ENCODE peak calls at places on chromosomes 2 and 18, in five cellular contexts. T, F, H, I and N are unnamed samples.

GRCh38 chr2:12694990-12695774 is 21.6 kb upstream of the TRIB2 start:
- DNase-seq in F (no peak), H (no peak), I (no peak), T (no peak), N (no peak)

GRCh38 chr18:69757733-69758132 is 189.9 kb downstream of the CD226 start:
- DNase-seq in H (no peak), I (no peak), T (no peak), F (no peak), N (no peak)

GRCh38 chr2:203361922-203362321 is 33.7 kb downstream of the ABI2 start:
- DNase-seq in F (no peak), I (no peak), T (no peak), H (no peak), N (no peak)

GRCh38 chr2:189218236-189218635 is 38.7 kb upstream of the COL5A2 start:
- DNase-seq in I (peak; percentile 22), T (no peak), H (no peak), F (no peak), N (no peak)

GRCh38 chr2:219632758-219633101 is 5.3 kb downstream of the SLC4A3 start:
- DNase-seq in H (peak; percentile 41), T (no peak), I (no peak), F (no peak), N (no peak)

GRCh38 chr2:209380278-209380677 is 43.6 kb upstream of the MAP2 start:
- DNase-seq in T (no peak), F (no peak), H (no peak), I (no peak), N (no peak)

GRCh38 chr2:75548036-75548573 is 12.6 kb downstream of the EVA1A start:
- DNase-seq in F (no peak), T (no peak), H (no peak), I (no peak), N (peak; percentile 70)

GRCh38 chr2:184597996-184598312 is 375 bp upstream of the ZNF804A start:
- DNase-seq in H (no peak), F (no peak), T (no peak), I (no peak), N (no peak)

GRCh38 chr2:202377308-202377736 is 1.2 kb downstream of the BMPR2 start:
- DNase-seq in H (peak; percentile 64), T (peak; percentile 13), F (no peak), I (no peak), N (peak; percentile 85)

GRCh38 chr2:161420406-161421025 is 4.4 kb downstream of the TBR1 start:
- DNase-seq in I (no peak), T (no peak), F (no peak), H (no peak), N (no peak)

GRCh38 chr2:205925373-205926337 is 160.3 kb downstream of the INO80D start:
- DNase-seq in H (peak; percentile 87), F (peak; percentile 54), I (peak; percentile 85), T (no peak), N (peak; percentile 91)

GRCh38 chr2:96548558-96549465 is 12.3 kb downstream of the ARID5A start:
- DNase-seq in I (no peak), F (no peak), H (no peak), T (no peak), N (no peak)

GRCh38 chr18:45165871-45166270 is 449.4 kb upstream of the SLC14A2 start:
- DNase-seq in H (no peak), T (no peak), F (no peak), I (no peak), N (no peak)

GRCh38 chr2:132415256-132416079 is 1.1 kb upstream of the GPR39 start:
- DNase-seq in H (no peak), F (no peak), I (no peak), T (no peak), N (no peak)

GRCh38 chr18:59547691-59548182 is 149.5 kb downstream of the CCBE1 start:
- DNase-seq in H (peak; percentile 40), T (no peak), I (no peak), F (no peak), N (no peak)

GRCh38 chr18:71815305-71815704 is 728.8 kb downstream of the CBLN2 start:
- DNase-seq in F (no peak), T (no peak), H (no peak), I (no peak), N (no peak)

GRCh38 chr2:224263571-224264043 is 138.3 kb downstream of the FAM124B start:
- DNase-seq in I (no peak), H (no peak), T (no peak), F (no peak), N (no peak)

GRCh38 chr2:240986787-240987411 is 11.5 kb upstream of the SNED1 start:
- DNase-seq in F (no peak), H (peak; percentile 76), T (no peak), I (no peak), N (no peak)

GRCh38 chr18:74040459-74041332 is 106.9 kb downstream of the FBXO15 start:
- DNase-seq in I (no peak), F (peak; percentile 63), H (peak; percentile 39), T (no peak), N (no peak)

GRCh38 chr18:78494204-78494603 is 485.4 kb upstream of the SALL3 start:
- DNase-seq in F (no peak), I (no peak), T (no peak), H (no peak), N (no peak)

GRCh38 chr18:11251229-11251890 is 102.0 kb upstream of the PIEZO2 start:
- DNase-seq in F (no peak), I (no peak), H (no peak), T (no peak), N (no peak)

GRCh38 chr18:63970803-63971191 is 916 bp downstream of the SERPINB8 start:
- DNase-seq in I (peak; percentile 88), H (peak; percentile 66), F (no peak), T (no peak), N (no peak)

GRCh38 chr2:71610671-71611070 is 157.3 kb downstream of the DYSF start:
- DNase-seq in I (no peak), F (no peak), T (no peak), H (peak; percentile 12), N (peak; percentile 75)

GRCh38 chr2:230152334-230152733 is 67.5 kb downstream of the SP110 start:
- DNase-seq in T (no peak), F (no peak), H (no peak), I (no peak), N (no peak)

GRCh38 chr2:240278661-240279060 is 138.2 kb upstream of the OTOS start:
- DNase-seq in T (no peak), H (no peak), I (no peak), F (no peak), N (no peak)

GRCh38 chr2:126863336-126864015 is 35.2 kb upstream of the TEX51 start:
- DNase-seq in T (no peak), H (no peak), I (no peak), F (no peak), N (no peak)

GRCh38 chr18:46167971-46168370 is 63.8 kb downstream of the HAUS1 start:
- DNase-seq in H (no peak), F (no peak), T (no peak), I (no peak), N (no peak)

GRCh38 chr2:186588940-186589732 is 720 bp upstream of the ITGAV start:
- DNase-seq in I (no peak), F (no peak), H (no peak), T (no peak), N (no peak)

GRCh38 chr2:202015471-202015870 is 18.2 kb upstream of the FZD7 start:
- DNase-seq in I (no peak), F (no peak), H (no peak), T (no peak), N (no peak)